ENCODE peak calls at places on chromosome 11, in six cellular contexts. I, N, A, R, J and B are unnamed samples.

GRCh38 chr11:30605036-30605435 is 18.9 kb upstream of the MPPED2 start:
- DNase-seq in I (no peak), N (no peak), A (no peak), R (no peak), J (no peak), B (peak; percentile 38)

GRCh38 chr11:66851698-66852465 is 5.0 kb upstream of the LRFN4 start:
- DNase-seq in I (peak; percentile 30), N (no peak), A (peak; percentile 22), R (no peak), J (peak; percentile 31), B (peak; percentile 45)

GRCh38 chr11:2097356-2097997 is 41.7 kb downstream of the IGF2 start:
- DNase-seq in I (peak; percentile 92), N (no peak), A (peak; percentile 81), R (peak; percentile 22), J (no peak), B (no peak)

GRCh38 chr11:122665882-122666281 is 10.4 kb downstream of the UBASH3B start:
- DNase-seq in I (no peak), N (no peak), A (no peak), R (no peak), J (no peak), B (no peak)

GRCh38 chr11:131581006-131581405 is 210.6 kb downstream of the NTM start:
- DNase-seq in I (no peak), N (no peak), A (peak; percentile 68), R (no peak), J (no peak), B (no peak)

GRCh38 chr11:124446926-124447325 is 1.4 kb upstream of the OR8B8 start:
- DNase-seq in I (no peak), N (no peak), A (no peak), R (no peak), J (no peak), B (no peak)

GRCh38 chr11:18064450-18065048 is 18.5 kb upstream of the TPH1 start:
- DNase-seq in I (no peak), N (no peak), A (no peak), R (no peak), J (no peak), B (no peak)

GRCh38 chr11:120013325-120014250 is 124.3 kb downstream of the TRIM29 start:
- DNase-seq in I (peak; percentile 87), N (peak; percentile 37), A (peak; percentile 63), R (peak; percentile 65), J (peak; percentile 78), B (no peak)

GRCh38 chr11:2559527-2560311 is 114.9 kb downstream of the KCNQ1 start:
- DNase-seq in I (no peak), N (no peak), A (no peak), R (no peak), J (no peak), B (no peak)

GRCh38 chr11:46271875-46272815 is 5.3 kb upstream of the CREB3L1 start:
- DNase-seq in I (no peak), N (no peak), A (no peak), R (no peak), J (no peak), B (no peak)

GRCh38 chr11:7154881-7155344 is 66.1 kb downstream of the RBMXL2 start:
- DNase-seq in I (no peak), N (no peak), A (peak; percentile 16), R (no peak), J (peak; percentile 57), B (no peak)

GRCh38 chr11:40716344-40717178 is 742.9 kb downstream of the LRRC4C start:
- DNase-seq in I (peak; percentile 6), N (no peak), A (no peak), R (no peak), J (no peak), B (no peak)

GRCh38 chr11:87926250-87926970 is 248.8 kb downstream of the RAB38 start:
- DNase-seq in I (no peak), N (peak; percentile 80), A (peak; percentile 94), R (peak; percentile 98), J (no peak), B (no peak)

GRCh38 chr11:61725632-61726280 is 26.7 kb upstream of the MYRF start:
- DNase-seq in I (no peak), N (no peak), A (no peak), R (peak; percentile 64), J (no peak), B (no peak)

GRCh38 chr11:61488651-61489291 is 19.8 kb upstream of the LRRC10B start:
- DNase-seq in I (peak; percentile 70), N (no peak), A (peak; percentile 38), R (peak; percentile 90), J (peak; percentile 51), B (no peak)

GRCh38 chr11:92130432-92130831 is 94.2 kb upstream of the FAT3 start:
- DNase-seq in I (no peak), N (no peak), A (peak; percentile 63), R (peak; percentile 37), J (no peak), B (no peak)

GRCh38 chr11:110290591-110291334 is 5.7 kb downstream of the RDX start:
- DNase-seq in I (no peak), N (no peak), A (no peak), R (no peak), J (no peak), B (no peak)

GRCh38 chr11:126878892-126879291 is 121.7 kb downstream of the KIRREL3 start:
- DNase-seq in I (no peak), N (no peak), A (no peak), R (no peak), J (no peak), B (no peak)

GRCh38 chr11:1298695-1299492 is 10.5 kb downstream of the TOLLIP start:
- DNase-seq in I (peak; percentile 42), N (no peak), A (peak; percentile 93), R (peak; percentile 69), J (no peak), B (no peak)

GRCh38 chr11:10322830-10323792 is 18.2 kb downstream of the ADM start:
- DNase-seq in I (peak; percentile 59), N (peak; percentile 81), A (peak; percentile 94), R (peak; percentile 93), J (peak; percentile 39), B (peak; percentile 71)

GRCh38 chr11:95378789-95379188 is 147.8 kb upstream of the SESN3 start:
- DNase-seq in I (no peak), N (no peak), A (no peak), R (no peak), J (no peak), B (no peak)

GRCh38 chr11:109697140-109697843 is 275.3 kb downstream of the C11orf87 start:
- DNase-seq in I (peak; percentile 77), N (peak; percentile 23), A (peak; percentile 76), R (peak; percentile 64), J (peak; percentile 35), B (peak; percentile 60)

GRCh38 chr11:71562120-71562519 is 3.2 kb upstream of the KRTAP5-10 start:
- DNase-seq in I (no peak), N (peak; percentile 18), A (peak; percentile 25), R (peak; percentile 59), J (no peak), B (no peak)

GRCh38 chr11:102472127-102472526 is 19.6 kb upstream of the TMEM123 start:
- DNase-seq in I (no peak), N (no peak), A (no peak), R (no peak), J (no peak), B (peak; percentile 5)

GRCh38 chr11:102469196-102469821 is 16.7 kb upstream of the TMEM123 start:
- DNase-seq in I (no peak), N (no peak), A (peak; percentile 53), R (peak; percentile 78), J (no peak), B (peak; percentile 5)

GRCh38 chr11:102468636-102469195 is 16.2 kb upstream of the TMEM123 start:
- DNase-seq in I (no peak), N (no peak), A (peak; percentile 35), R (no peak), J (no peak), B (peak; percentile 3)

GRCh38 chr11:102471474-102471873 is 18.9 kb upstream of the TMEM123 start:
- DNase-seq in I (no peak), N (no peak), A (no peak), R (no peak), J (no peak), B (no peak)

GRCh38 chr11:102470257-102470656 is 17.7 kb upstream of the TMEM123 start:
- DNase-seq in I (no peak), N (no peak), A (no peak), R (no peak), J (no peak), B (peak; percentile 43)
- H3K4me2 ChIP-seq in I (no peak overlapping the region), N (no peak overlapping the region), A (no peak overlapping the region), R (peak overlapping the region; percentile 73), J (no peak overlapping the region), B (peak overlapping the region; percentile 1)

GRCh38 chr11:33934450-33934849 is 42.6 kb upstream of the LMO2 start:
- DNase-seq in I (no peak), N (no peak), A (no peak), R (no peak), J (no peak), B (no peak)

GRCh38 chr11:33936057-33936456 is 44.2 kb upstream of the LMO2 start:
- DNase-seq in I (no peak), N (no peak), A (no peak), R (no peak), J (no peak), B (no peak)

GRCh38 chr11:33935466-33935865 is 43.6 kb upstream of the LMO2 start:
- DNase-seq in I (peak; percentile 13), N (no peak), A (no peak), R (no peak), J (no peak), B (no peak)

GRCh38 chr11:33935005-33935404 is 43.1 kb upstream of the LMO2 start:
- DNase-seq in I (no peak), N (no peak), A (no peak), R (no peak), J (no peak), B (no peak)

GRCh38 chr11:33936745-33937612 is 45.1 kb upstream of the LMO2 start:
- DNase-seq in I (no peak), N (no peak), A (peak; percentile 90), R (no peak), J (no peak), B (no peak)
- H3K9ac ChIP-seq in I (no peak overlapping the region), N (no peak overlapping the region), A (no peak overlapping the region), R (no peak overlapping the region), J (no peak overlapping the region), B (no peak overlapping the region)

GRCh38 chr11:117591316-117592039 is 205.5 kb downstream of the DSCAML1 start:
- DNase-seq in I (no peak), N (no peak), A (no peak), R (no peak), J (peak; percentile 73), B (no peak)
- TF ChIP-seq EZH2phosphoT487 in I (no peak), N (no peak), A (no peak), R (no peak), J (no peak), B (no peak)

GRCh38 chr11:73139476-73140198 is 2.5 kb downstream of the FCHSD2 start:
- DNase-seq in I (no peak), N (no peak), A (peak; percentile 40), R (peak; percentile 51), J (no peak), B (no peak)

GRCh38 chr11:73140213-73141030 is 1.7 kb downstream of the FCHSD2 start:
- DNase-seq in I (peak; percentile 66), N (no peak), A (peak; percentile 63), R (peak; percentile 48), J (peak; percentile 56), B (peak; percentile 68)

GRCh38 chr11:73137942-73138274 is 4.2 kb downstream of the FCHSD2 start:
- DNase-seq in I (no peak), N (no peak), A (no peak), R (no peak), J (no peak), B (no peak)

GRCh38 chr11:73135346-73136284 is 6.5 kb downstream of the FCHSD2 start:
- DNase-seq in I (peak; percentile 17), N (no peak), A (no peak), R (no peak), J (no peak), B (no peak)

GRCh38 chr11:73137262-73137941 is 4.7 kb downstream of the FCHSD2 start:
- DNase-seq in I (no peak), N (no peak), A (no peak), R (no peak), J (no peak), B (no peak)
- H3K4me2 ChIP-seq in I (no peak overlapping the region), N (no peak overlapping the region), A (no peak overlapping the region), R (no peak overlapping the region), J (no peak overlapping the region), B (no peak overlapping the region)